ENCODE peak calls at places on chromosomes 1 and 21, in eight cellular contexts. One of them, this sample, is unnamed.

GRCh38 chr1:84603941-84604830 is 29.9 kb upstream of the CTBS start:
- DNase-seq in PC-3: peak
- DNase-seq in vagina: no peak
- DNase-seq in HCEC 1CT: peak
- DNase-seq in SIG-M5: no peak
- DNase-seq in stimulated activated naive CD8-positive, alpha-beta T cell treated with anti-CD3 and anti-CD28 coated beads, Interleukin-15, Interleukin-2, amounts not matched to agents 100 U/mL and 50 U/mL, for 24 hours: no peak
- DNase-seq in Calu3: peak
- DNase-seq in nephron progenitor cell: no peak
- DNase-seq in this sample: no peak

GRCh38 chr1:169509354-169509753 is 23.6 kb upstream of the SLC19A2 start:
- DNase-seq in Calu3: peak
- DNase-seq in vagina: no peak
- DNase-seq in SIG-M5: no peak
- DNase-seq in nephron progenitor cell: no peak
- DNase-seq in stimulated activated naive CD8-positive, alpha-beta T cell treated with anti-CD3 and anti-CD28 coated beads, Interleukin-15, Interleukin-2, amounts not matched to agents 100 U/mL and 50 U/mL, for 24 hours: no peak
- DNase-seq in PC-3: no peak
- DNase-seq in HCEC 1CT: peak
- DNase-seq in this sample: no peak

GRCh38 chr1:206116191-206116872 is 856 bp downstream of the AVPR1B start:
- DNase-seq in stimulated activated naive CD8-positive, alpha-beta T cell treated with anti-CD3 and anti-CD28 coated beads, Interleukin-15, Interleukin-2, amounts not matched to agents 100 U/mL and 50 U/mL, for 24 hours: no peak
- DNase-seq in HCEC 1CT: no peak
- DNase-seq in PC-3: no peak
- DNase-seq in nephron progenitor cell: no peak
- DNase-seq in SIG-M5: no peak
- DNase-seq in Calu3: no peak
- DNase-seq in vagina: peak
- DNase-seq in this sample: no peak

GRCh38 chr1:218425647-218426342 is 80.7 kb downstream of the TGFB2 start:
- DNase-seq in Calu3: no peak
- DNase-seq in stimulated activated naive CD8-positive, alpha-beta T cell treated with anti-CD3 and anti-CD28 coated beads, Interleukin-15, Interleukin-2, amounts not matched to agents 100 U/mL and 50 U/mL, for 24 hours: no peak
- DNase-seq in nephron progenitor cell: no peak
- DNase-seq in HCEC 1CT: peak
- DNase-seq in SIG-M5: no peak
- DNase-seq in vagina: no peak
- DNase-seq in PC-3: peak
- DNase-seq in this sample: no peak

GRCh38 chr1:116134178-116134773 is 23.1 kb downstream of the MAB21L3 start:
- DNase-seq in vagina: peak
- DNase-seq in stimulated activated naive CD8-positive, alpha-beta T cell treated with anti-CD3 and anti-CD28 coated beads, Interleukin-15, Interleukin-2, amounts not matched to agents 100 U/mL and 50 U/mL, for 24 hours: no peak
- DNase-seq in Calu3: no peak
- DNase-seq in HCEC 1CT: peak
- DNase-seq in nephron progenitor cell: no peak
- DNase-seq in PC-3: peak
- DNase-seq in SIG-M5: no peak
- DNase-seq in this sample: no peak

GRCh38 chr1:81551942-81552341 is 248.8 kb upstream of the ADGRL2 start:
- DNase-seq in HCEC 1CT: no peak
- DNase-seq in PC-3: no peak
- DNase-seq in vagina: no peak
- DNase-seq in Calu3: no peak
- DNase-seq in nephron progenitor cell: no peak
- DNase-seq in stimulated activated naive CD8-positive, alpha-beta T cell treated with anti-CD3 and anti-CD28 coated beads, Interleukin-15, Interleukin-2, amounts not matched to agents 100 U/mL and 50 U/mL, for 24 hours: no peak
- DNase-seq in SIG-M5: no peak
- DNase-seq in this sample: no peak

GRCh38 chr1:37410815-37411214 is 63.6 kb upstream of the ZC3H12A start:
- DNase-seq in stimulated activated naive CD8-positive, alpha-beta T cell treated with anti-CD3 and anti-CD28 coated beads, Interleukin-15, Interleukin-2, amounts not matched to agents 100 U/mL and 50 U/mL, for 24 hours: peak
- DNase-seq in vagina: no peak
- DNase-seq in Calu3: peak
- DNase-seq in PC-3: peak
- DNase-seq in nephron progenitor cell: peak
- DNase-seq in HCEC 1CT: no peak
- DNase-seq in SIG-M5: no peak
- DNase-seq in this sample: no peak

GRCh38 chr1:87853576-87854351 is 525.1 kb downstream of the LMO4 start:
- DNase-seq in vagina: no peak
- DNase-seq in stimulated activated naive CD8-positive, alpha-beta T cell treated with anti-CD3 and anti-CD28 coated beads, Interleukin-15, Interleukin-2, amounts not matched to agents 100 U/mL and 50 U/mL, for 24 hours: no peak
- DNase-seq in HCEC 1CT: peak
- DNase-seq in nephron progenitor cell: no peak
- DNase-seq in PC-3: no peak
- DNase-seq in Calu3: no peak
- DNase-seq in SIG-M5: no peak
- DNase-seq in this sample: no peak

GRCh38 chr1:6438047-6438525 is 13.5 kb downstream of the ESPN start:
- DNase-seq in HCEC 1CT: peak
- DNase-seq in Calu3: peak
- DNase-seq in vagina: no peak
- DNase-seq in SIG-M5: no peak
- DNase-seq in nephron progenitor cell: peak
- DNase-seq in PC-3: peak
- DNase-seq in stimulated activated naive CD8-positive, alpha-beta T cell treated with anti-CD3 and anti-CD28 coated beads, Interleukin-15, Interleukin-2, amounts not matched to agents 100 U/mL and 50 U/mL, for 24 hours: peak
- DNase-seq in this sample: peak

GRCh38 chr1:39952359-39953110 is 2.4 kb upstream of the MFSD2A start:
- DNase-seq in vagina: no peak
- DNase-seq in nephron progenitor cell: no peak
- DNase-seq in PC-3: no peak
- DNase-seq in SIG-M5: no peak
- DNase-seq in Calu3: peak
- DNase-seq in stimulated activated naive CD8-positive, alpha-beta T cell treated with anti-CD3 and anti-CD28 coated beads, Interleukin-15, Interleukin-2, amounts not matched to agents 100 U/mL and 50 U/mL, for 24 hours: no peak
- DNase-seq in HCEC 1CT: no peak
- DNase-seq in this sample: no peak

GRCh38 chr1:45543599-45544417 is 6.8 kb upstream of the AKR1A1 start:
- DNase-seq in nephron progenitor cell: peak
- DNase-seq in SIG-M5: no peak
- DNase-seq in HCEC 1CT: no peak
- DNase-seq in vagina: no peak
- DNase-seq in PC-3: no peak
- DNase-seq in Calu3: no peak
- DNase-seq in stimulated activated naive CD8-positive, alpha-beta T cell treated with anti-CD3 and anti-CD28 coated beads, Interleukin-15, Interleukin-2, amounts not matched to agents 100 U/mL and 50 U/mL, for 24 hours: peak
- DNase-seq in this sample: no peak

GRCh38 chr1:242062271-242062670 is 63.4 kb upstream of the MAP1LC3C start:
- DNase-seq in HCEC 1CT: no peak
- DNase-seq in nephron progenitor cell: no peak
- DNase-seq in stimulated activated naive CD8-positive, alpha-beta T cell treated with anti-CD3 and anti-CD28 coated beads, Interleukin-15, Interleukin-2, amounts not matched to agents 100 U/mL and 50 U/mL, for 24 hours: no peak
- DNase-seq in Calu3: no peak
- DNase-seq in PC-3: no peak
- DNase-seq in SIG-M5: no peak
- DNase-seq in vagina: no peak
- DNase-seq in this sample: no peak

GRCh38 chr1:93827633-93828436 is 51.2 kb downstream of the DNTTIP2 start:
- DNase-seq in vagina: no peak
- DNase-seq in HCEC 1CT: peak
- DNase-seq in stimulated activated naive CD8-positive, alpha-beta T cell treated with anti-CD3 and anti-CD28 coated beads, Interleukin-15, Interleukin-2, amounts not matched to agents 100 U/mL and 50 U/mL, for 24 hours: no peak
- DNase-seq in Calu3: no peak
- DNase-seq in SIG-M5: no peak
- DNase-seq in PC-3: peak
- DNase-seq in nephron progenitor cell: no peak
- DNase-seq in this sample: no peak

GRCh38 chr1:240149488-240150094 is 57.9 kb downstream of the FMN2 start:
- DNase-seq in nephron progenitor cell: peak
- DNase-seq in HCEC 1CT: peak
- DNase-seq in SIG-M5: no peak
- DNase-seq in PC-3: peak
- DNase-seq in Calu3: peak
- DNase-seq in stimulated activated naive CD8-positive, alpha-beta T cell treated with anti-CD3 and anti-CD28 coated beads, Interleukin-15, Interleukin-2, amounts not matched to agents 100 U/mL and 50 U/mL, for 24 hours: no peak
- DNase-seq in vagina: no peak
- DNase-seq in this sample: peak

GRCh38 chr21:29205009-29205408 is 74.6 kb downstream of the MAP3K7CL start:
- DNase-seq in Calu3: no peak
- DNase-seq in vagina: no peak
- DNase-seq in HCEC 1CT: no peak
- DNase-seq in SIG-M5: no peak
- DNase-seq in PC-3: no peak
- DNase-seq in nephron progenitor cell: no peak
- DNase-seq in stimulated activated naive CD8-positive, alpha-beta T cell treated with anti-CD3 and anti-CD28 coated beads, Interleukin-15, Interleukin-2, amounts not matched to agents 100 U/mL and 50 U/mL, for 24 hours: no peak
- DNase-seq in this sample: no peak

GRCh38 chr1:79304131-79304530 is 297.6 kb upstream of the ADGRL4 start:
- DNase-seq in SIG-M5: no peak
- DNase-seq in stimulated activated naive CD8-positive, alpha-beta T cell treated with anti-CD3 and anti-CD28 coated beads, Interleukin-15, Interleukin-2, amounts not matched to agents 100 U/mL and 50 U/mL, for 24 hours: no peak
- DNase-seq in PC-3: peak
- DNase-seq in Calu3: no peak
- DNase-seq in nephron progenitor cell: no peak
- DNase-seq in vagina: no peak
- DNase-seq in HCEC 1CT: peak
- DNase-seq in this sample: no peak

GRCh38 chr1:226662704-226663326 is 76.3 kb downstream of the ITPKB start:
- DNase-seq in PC-3: peak
- DNase-seq in vagina: peak
- DNase-seq in Calu3: peak
- DNase-seq in SIG-M5: peak
- DNase-seq in stimulated activated naive CD8-positive, alpha-beta T cell treated with anti-CD3 and anti-CD28 coated beads, Interleukin-15, Interleukin-2, amounts not matched to agents 100 U/mL and 50 U/mL, for 24 hours: peak
- DNase-seq in HCEC 1CT: peak
- DNase-seq in nephron progenitor cell: no peak
- DNase-seq in this sample: peak

GRCh38 chr1:116409751-116410182 is 36.7 kb downstream of the ATP1A1 start:
- DNase-seq in HCEC 1CT: no peak
- DNase-seq in vagina: no peak
- DNase-seq in Calu3: no peak
- DNase-seq in stimulated activated naive CD8-positive, alpha-beta T cell treated with anti-CD3 and anti-CD28 coated beads, Interleukin-15, Interleukin-2, amounts not matched to agents 100 U/mL and 50 U/mL, for 24 hours: no peak
- DNase-seq in PC-3: no peak
- DNase-seq in SIG-M5: no peak
- DNase-seq in nephron progenitor cell: no peak
- DNase-seq in this sample: no peak

GRCh38 chr1:54124472-54124871 is 28.3 kb downstream of the CDCP2 start:
- DNase-seq in nephron progenitor cell: no peak
- DNase-seq in HCEC 1CT: no peak
- DNase-seq in PC-3: no peak
- DNase-seq in vagina: no peak
- DNase-seq in Calu3: peak
- DNase-seq in SIG-M5: no peak
- DNase-seq in stimulated activated naive CD8-positive, alpha-beta T cell treated with anti-CD3 and anti-CD28 coated beads, Interleukin-15, Interleukin-2, amounts not matched to agents 100 U/mL and 50 U/mL, for 24 hours: no peak
- DNase-seq in this sample: no peak

GRCh38 chr1:167669209-167670139 is 39.4 kb downstream of the RCSD1 start:
- DNase-seq in Calu3: no peak
- DNase-seq in PC-3: no peak
- DNase-seq in SIG-M5: no peak
- DNase-seq in HCEC 1CT: no peak
- DNase-seq in nephron progenitor cell: no peak
- DNase-seq in stimulated activated naive CD8-positive, alpha-beta T cell treated with anti-CD3 and anti-CD28 coated beads, Interleukin-15, Interleukin-2, amounts not matched to agents 100 U/mL and 50 U/mL, for 24 hours: no peak
- DNase-seq in vagina: no peak
- DNase-seq in this sample: no peak

GRCh38 chr1:14440731-14441130 is 157.8 kb upstream of the KAZN start:
- DNase-seq in Calu3: no peak
- DNase-seq in vagina: no peak
- DNase-seq in PC-3: peak
- DNase-seq in nephron progenitor cell: no peak
- DNase-seq in stimulated activated naive CD8-positive, alpha-beta T cell treated with anti-CD3 and anti-CD28 coated beads, Interleukin-15, Interleukin-2, amounts not matched to agents 100 U/mL and 50 U/mL, for 24 hours: no peak
- DNase-seq in HCEC 1CT: no peak
- DNase-seq in SIG-M5: no peak
- DNase-seq in this sample: no peak

This sample was measured in GM13976.